ENCODE peak calls at places on chromosomes 13 and 19, in seven cellular contexts. W is colonic mucosa; E is aorta; G is cardiac fibroblast; L is testis; U is effector memory CD4-positive, alpha-beta T cell; D is pancreas. O is an unnamed sample.

GRCh38 chr13:21738636-21739035 is 67.8 kb downstream of the FGF9 start:
- DNase-seq in G (no peak), D (no peak), U (no peak), L (no peak), W (no peak), E (no peak), O (no peak)

GRCh38 chr13:100513987-100514670 is 74.5 kb downstream of the GGACT start:
- DNase-seq in G (peak; percentile 5), D (no peak), W (no peak), E (no peak), L (no peak), U (no peak), O (no peak)

GRCh38 chr13:20186771-20187170 is 6.0 kb downstream of the GJB2 start:
- DNase-seq in E (no peak), U (no peak), W (no peak), L (no peak), D (no peak), G (no peak), O (no peak)

GRCh38 chr13:94192576-94192975 is 286.9 kb downstream of the DCT start:
- DNase-seq in W (no peak), L (peak; percentile 47), E (no peak), G (peak; percentile 47), D (peak; percentile 24), U (no peak), O (peak; percentile 52)

GRCh38 chr13:42762917-42763316 is 18.5 kb upstream of the FAM216B start:
- DNase-seq in U (no peak), W (no peak), D (no peak), E (no peak), G (peak; percentile 98), L (no peak), O (no peak)

GRCh38 chr13:27920677-27921420 is 1.0 kb downstream of the PDX1 start:
- DNase-seq in L (peak; percentile 18), G (no peak), D (peak; percentile 34), U (no peak), W (no peak), E (no peak), O (no peak)

GRCh38 chr13:109376936-109377335 is 409.4 kb downstream of the IRS2 start:
- DNase-seq in G (no peak), E (no peak), U (no peak), L (no peak), W (no peak), D (no peak), O (no peak)

GRCh38 chr19:5149508-5149907 is 180.6 kb downstream of the KDM4B start:
- DNase-seq in U (no peak), G (no peak), W (no peak), L (no peak), E (peak; percentile 57), D (no peak), O (no peak)

GRCh38 chr19:19361075-19361594 is 40.5 kb downstream of the MAU2 start:
- DNase-seq in D (peak; percentile 86), W (peak; percentile 87), G (peak; percentile 95), U (peak; percentile 54), L (peak; percentile 87), E (peak; percentile 91), O (peak; percentile 92)

GRCh38 chr19:13155472-13156284 is 5.5 kb downstream of the IER2 start:
- DNase-seq in G (peak; percentile 85), D (peak; percentile 83), U (peak; percentile 76), L (peak; percentile 74), E (peak; percentile 94), W (peak; percentile 86), O (no peak)

GRCh38 chr19:8663920-8664670 is 33.7 kb downstream of the NFILZ start:
- DNase-seq in E (peak; percentile 67), L (no peak), D (no peak), G (no peak), W (no peak), U (no peak), O (no peak)

GRCh38 chr13:99926014-99926731 is 45.4 kb downstream of the ZIC5 start:
- DNase-seq in G (no peak), U (no peak), D (peak; percentile 18), E (no peak), L (peak; percentile 43), W (peak; percentile 47), O (no peak)

GRCh38 chr19:32202244-32202643 is 143.2 kb upstream of the ZNF507 start:
- DNase-seq in E (peak; percentile 55), D (no peak), U (no peak), G (no peak), W (no peak), L (no peak), O (no peak)

GRCh38 chr19:32201661-32202060 is 143.7 kb upstream of the ZNF507 start:
- DNase-seq in L (no peak), G (no peak), U (no peak), E (peak; percentile 37), W (no peak), D (no peak), O (no peak)

GRCh38 chr19:32201211-32201610 is 144.2 kb upstream of the ZNF507 start:
- DNase-seq in W (no peak), U (no peak), E (peak; percentile 55), L (no peak), G (no peak), D (no peak), O (no peak)

GRCh38 chr19:32199501-32200040 is 145.8 kb upstream of the ZNF507 start:
- DNase-seq in D (no peak), U (no peak), G (no peak), E (peak; percentile 55), W (no peak), L (no peak), O (no peak)

DNA sequence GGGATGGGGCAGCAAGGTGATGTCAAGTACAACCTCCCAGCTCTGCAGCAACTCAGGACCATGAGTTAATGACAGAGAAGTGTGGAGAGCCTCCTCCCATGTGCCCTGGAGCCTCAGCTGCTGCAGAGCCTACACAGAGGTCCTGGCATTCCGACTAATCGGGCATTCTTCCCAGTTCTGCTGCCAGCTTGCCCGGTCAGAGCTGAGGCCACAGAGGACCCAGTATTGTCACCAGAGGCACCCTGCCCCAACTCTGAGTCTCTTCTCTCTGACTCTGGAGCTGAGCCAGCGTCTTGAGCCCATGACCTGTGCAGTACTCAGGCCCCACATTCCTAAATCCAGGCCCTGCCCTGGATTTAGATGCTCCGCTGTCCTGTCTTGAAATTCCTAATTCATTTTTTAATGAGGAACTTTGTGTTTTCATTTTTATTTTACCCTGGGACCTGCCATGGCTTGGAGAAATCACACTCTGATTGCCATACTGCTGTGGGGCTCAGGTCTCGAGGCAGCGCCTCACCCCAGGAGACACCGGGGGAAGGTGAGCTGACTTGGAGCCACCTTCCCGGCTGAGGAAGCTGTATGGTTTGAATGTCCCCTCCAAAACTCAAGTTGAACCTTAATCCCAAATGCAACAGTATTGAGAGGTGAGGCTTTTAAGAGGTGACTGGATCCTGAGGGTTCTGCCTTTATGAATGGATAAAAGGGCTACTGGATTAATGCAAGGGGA is 144.9 kb upstream of the ZNF507 start:
- DNase-seq in U (no peak), G (no peak), E (peak; percentile 21), D (no peak), W (no peak), L (no peak), O (no peak)
- H3K4me3 ChIP-seq in U (no peak overlapping the region), G (no peak overlapping the region), E (no peak overlapping the region), D (no peak overlapping the region), W (no peak overlapping the region), L (no peak overlapping the region), O (no peak overlapping the region)

GRCh38 chr13:46598140-46598819 is 45.3 kb downstream of the LRCH1 start:
- DNase-seq in W (no peak), E (no peak), D (no peak), L (no peak), G (peak; percentile 47), U (no peak), O (no peak)
- H3K4me3 ChIP-seq in W (no peak overlapping the region), E (no peak overlapping the region), D (no peak overlapping the region), L (no peak overlapping the region), G (no peak overlapping the region), U (no peak overlapping the region), O (no peak overlapping the region)

GRCh38 chr19:38266070-38266469 is 1.7 kb downstream of the SPINT2 start:
- DNase-seq in W (peak; percentile 39), E (no peak), G (no peak), D (no peak), L (no peak), U (no peak), O (no peak)

GRCh38 chr19:38266981-38267597 is 2.7 kb downstream of the SPINT2 start:
- DNase-seq in L (no peak), G (peak; percentile 52), E (no peak), W (peak; percentile 70), D (no peak), U (no peak), O (no peak)

GRCh38 chr19:38264486-38265212 is at the start of gene SPINT2:
- DNase-seq in G (no peak), U (no peak), L (no peak), D (no peak), W (no peak), E (peak; percentile 80), O (peak; percentile 64)

GRCh38 chr19:38263696-38264485 is 482 bp upstream of the SPINT2 start:
- DNase-seq in D (peak; percentile 98), E (peak; percentile 86), U (peak; percentile 59), L (peak; percentile 83), G (peak; percentile 49), W (peak; percentile 94), O (peak; percentile 82)

DNA sequence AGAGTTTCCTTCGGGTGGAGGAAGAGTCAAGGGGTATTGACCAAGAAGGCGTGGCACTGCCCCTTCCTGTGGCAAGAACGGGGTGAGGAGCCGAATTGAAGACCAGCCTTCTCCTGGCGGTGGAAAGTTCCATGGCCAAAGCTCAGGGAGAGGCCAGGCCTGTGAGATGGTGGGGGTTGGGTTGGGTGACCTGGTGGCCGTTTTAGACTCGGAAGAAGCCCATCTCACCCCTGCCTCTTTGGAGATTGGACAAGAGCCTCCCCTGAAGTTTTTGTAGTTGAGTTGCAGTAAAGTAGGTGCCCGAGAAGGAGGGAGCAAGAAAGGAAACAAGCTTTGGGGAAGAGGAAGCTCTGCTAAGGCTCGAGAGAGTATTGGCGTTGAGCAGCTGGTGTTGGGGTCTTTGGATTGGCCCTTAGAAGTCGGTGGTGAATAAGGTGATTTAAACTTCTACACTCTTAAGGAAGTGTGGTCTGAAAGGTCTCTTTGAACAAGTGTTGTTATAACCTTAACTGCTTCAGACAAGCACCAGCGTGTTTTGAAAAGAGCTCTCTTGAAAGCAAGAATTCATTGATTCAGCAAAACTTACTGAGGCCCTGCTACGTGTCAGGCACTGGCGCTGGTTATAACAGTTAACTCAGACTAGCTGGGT is 964 bp downstream of the SPINT2 start:
- DNase-seq in U (no peak), G (no peak), D (peak; percentile 56), W (peak; percentile 68), E (no peak), L (peak; percentile 54), O (no peak)
- H3K4me3 ChIP-seq in U (peak overlapping the region; percentile 66), G (no peak overlapping the region), D (peak overlapping the region; percentile 79), W (peak overlapping the region; percentile 74), E (peak overlapping the region; percentile 59), L (peak overlapping the region; percentile 72), O (peak overlapping the region; percentile 52)

GRCh38 chr19:51691122-51692064 is 1.7 kb upstream of the SPACA6 start:
- DNase-seq in E (no peak), U (no peak), L (peak; percentile 44), D (no peak), W (no peak), G (peak; percentile 69), O (peak; percentile 31)

GRCh38 chr19:51693246-51693645 is at the start of gene SPACA6:
- DNase-seq in D (no peak), U (no peak), W (no peak), L (no peak), E (no peak), G (no peak), O (no peak)

GRCh38 chr19:51693819-51694218 is 689 bp downstream of the SPACA6 start:
- DNase-seq in D (no peak), G (no peak), U (no peak), L (no peak), E (no peak), W (no peak), O (no peak)

GRCh38 chr19:51690359-51691121 is 2.6 kb upstream of the SPACA6 start:
- DNase-seq in L (peak; percentile 66), W (peak; percentile 49), G (peak; percentile 74), D (peak; percentile 57), E (peak; percentile 90), U (peak; percentile 70), O (peak; percentile 33)

GRCh38 chr19:51692065-51692915 is 840 bp upstream of the SPACA6 start:
- DNase-seq in D (no peak), L (peak; percentile 10), G (peak; percentile 19), U (no peak), E (no peak), W (no peak), O (no peak)
- H3K4me3 ChIP-seq in D (no peak overlapping the region), L (peak overlapping the region; percentile 91), G (peak overlapping the region; percentile 87), U (no peak overlapping the region), E (no peak overlapping the region), W (no peak overlapping the region), O (no peak overlapping the region)